ENCODE peak calls at places on chromosomes 6 and 20, in nine cellular contexts. N is glomerular endothelial cell, Z is ACHN, T is OCI-LY7, Y is ureter, S is fibroblast of the conjunctiva, E is NCI-H510A, B is foreskin fibroblast, P is prostate gland. O is an unnamed sample.

GRCh38 chr20:19252670-19253120 is 40.3 kb downstream of the SLC24A3 start:
- DNase-seq in Y (peak; percentile 50), N (no peak), E (no peak), B (peak; percentile 90), T (no peak), S (peak; percentile 54), Z (no peak), P (no peak), O (no peak)

GRCh38 chr6:142926494-142927273 is 18.3 kb downstream of the HIVEP2 start:
- DNase-seq in Y (peak; percentile 82), Z (peak; percentile 77), T (peak; percentile 84), S (peak; percentile 57), B (peak; percentile 93), N (no peak), P (peak; percentile 54), E (no peak), O (no peak)

GRCh38 chr6:144897441-144897921 is 612.3 kb downstream of the UTRN start:
- DNase-seq in N (peak; percentile 39), P (no peak), S (peak; percentile 28), Y (no peak), B (peak; percentile 96), Z (peak; percentile 56), E (no peak), T (no peak), O (no peak)

GRCh38 chr6:29653452-29654038 is 3.3 kb upstream of the MOG start:
- DNase-seq in T (peak; percentile 82), S (peak; percentile 63), E (peak; percentile 38), Y (no peak), P (peak; percentile 50), N (peak; percentile 36), B (peak; percentile 85), Z (peak; percentile 57), O (peak; percentile 66)

GRCh38 chr6:166244353-166245045 is 63.7 kb downstream of the PRR18 start:
- DNase-seq in T (no peak), P (no peak), Y (no peak), B (no peak), N (no peak), S (no peak), E (no peak), Z (no peak), O (no peak)

GRCh38 chr6:139474145-139475108 is 100.0 kb upstream of the CITED2 start:
- DNase-seq in N (no peak), B (peak; percentile 42), S (peak; percentile 24), T (no peak), Z (peak; percentile 16), E (no peak), Y (no peak), P (no peak), O (peak; percentile 7)

GRCh38 chr20:58891076-58891685 is 38.7 kb downstream of the GNAS start:
- DNase-seq in Z (peak; percentile 60), E (peak; percentile 65), B (peak; percentile 87), N (no peak), P (peak; percentile 74), Y (peak; percentile 81), S (peak; percentile 47), T (peak; percentile 72), O (no peak)

GRCh38 chr20:32465092-32465900 is 107.2 kb downstream of the ASXL1 start:
- DNase-seq in E (no peak), Y (peak; percentile 89), N (peak; percentile 77), S (peak; percentile 21), B (peak; percentile 88), P (no peak), Z (no peak), T (no peak), O (no peak)

GRCh38 chr20:55252525-55252924 is 752.8 kb downstream of the CBLN4 start:
- DNase-seq in S (no peak), B (no peak), Y (no peak), P (no peak), Z (no peak), T (no peak), N (no peak), E (no peak), O (no peak)

GRCh38 chr20:1964659-1965405 is 29.0 kb downstream of the PDYN start:
- DNase-seq in B (peak; percentile 30), S (no peak), Z (no peak), N (no peak), Y (no peak), P (no peak), E (no peak), T (no peak), O (no peak)

GRCh38 chr6:21753571-21754108 is 160.1 kb downstream of the SOX4 start:
- DNase-seq in Z (no peak), P (no peak), Y (no peak), E (no peak), B (peak; percentile 52), N (no peak), T (no peak), S (no peak), O (no peak)

GRCh38 chr20:47351643-47352331 is 4.7 kb downstream of the ZMYND8 start:
- DNase-seq in E (no peak), P (no peak), Y (no peak), Z (peak; percentile 39), N (no peak), T (peak; percentile 64), S (no peak), B (no peak), O (no peak)

GRCh38 chr6:33590531-33591198 is 10.6 kb upstream of the BAK1 start:
- DNase-seq in Z (peak; percentile 78), S (no peak), B (peak; percentile 94), P (no peak), Y (no peak), E (no peak), T (peak; percentile 52), N (no peak), O (no peak)

GRCh38 chr20:3471397-3472021 is 691 bp downstream of the ATRN start:
- DNase-seq in Z (no peak), Y (no peak), T (no peak), P (no peak), B (no peak), N (no peak), E (no peak), S (no peak), O (no peak)

GRCh38 chr6:152185158-152185574 is 377.7 kb downstream of the ESR1 start:
- DNase-seq in T (peak; percentile 61), B (no peak), N (no peak), S (no peak), P (no peak), Z (no peak), E (no peak), Y (no peak), O (no peak)

GRCh38 chr20:32263398-32263954 is 14.0 kb upstream of the KIF3B start:
- DNase-seq in N (no peak), T (no peak), S (no peak), B (no peak), E (no peak), Z (no peak), Y (no peak), P (no peak), O (no peak)

GRCh38 chr6:26022166-26022510 is 59.5 kb downstream of the TRIM38 start:
- DNase-seq in Z (peak; percentile 86), N (no peak), P (peak; percentile 50), E (peak; percentile 43), Y (peak; percentile 72), T (peak; percentile 88), S (peak; percentile 78), B (peak; percentile 91), O (peak; percentile 74)

GRCh38 chr20:62702886-62703852 is 5.5 kb upstream of the NTSR1 start:
- DNase-seq in T (no peak), E (no peak), Z (peak; percentile 83), Y (no peak), N (peak; percentile 85), B (peak; percentile 97), S (peak; percentile 77), P (no peak), O (peak; percentile 81)

GRCh38 chr6:139990865-139991264 is 616.4 kb upstream of the CITED2 start:
- DNase-seq in S (no peak), Y (no peak), E (no peak), P (no peak), T (no peak), Z (no peak), B (no peak), N (no peak), O (no peak)

GRCh38 chr6:100880149-100880900 is 804 bp downstream of the ASCC3 start:
- DNase-seq in E (no peak), Z (peak; percentile 6), S (no peak), N (no peak), T (no peak), P (peak; percentile 54), Y (no peak), B (peak; percentile 61), O (no peak)

GRCh38 chr6:138454976-138455706 is 44.2 kb downstream of the NHSL1 start:
- DNase-seq in B (peak; percentile 31), E (no peak), S (no peak), P (peak; percentile 52), Z (no peak), N (no peak), Y (no peak), T (no peak), O (no peak)

GRCh38 chr6:50030777-50031562 is 9.2 kb upstream of the DEFB110 start:
- DNase-seq in S (no peak), T (no peak), E (peak; percentile 23), N (no peak), P (no peak), Z (peak; percentile 5), Y (no peak), B (no peak), O (peak; percentile 84)

GRCh38 chr6:27837636-27838512 is 74.3 kb downstream of the OR2B2 start:
- DNase-seq in T (peak; percentile 99), Y (peak; percentile 86), P (peak; percentile 91), B (peak; percentile 98), S (peak; percentile 99), N (peak; percentile 100), Z (peak; percentile 98), E (peak; percentile 94), O (peak; percentile 98)

GRCh38 chr20:6045566-6045965 is 8.3 kb downstream of the LRRN4 start:
- DNase-seq in Z (no peak), P (no peak), T (no peak), E (no peak), N (no peak), B (no peak), S (no peak), Y (no peak), O (no peak)

GRCh38 chr6:35496036-35496850 is 636 bp downstream of the TEAD3 start:
- DNase-seq in N (no peak), T (no peak), Y (peak; percentile 76), B (peak; percentile 75), S (no peak), Z (peak; percentile 38), E (no peak), P (no peak), O (no peak)

GRCh38 chr6:46484081-46484820 is 7.0 kb downstream of the RCAN2 start:
- DNase-seq in E (no peak), T (no peak), N (no peak), P (no peak), Y (no peak), S (no peak), Z (no peak), B (no peak), O (no peak)

GRCh38 chr20:3235661-3236324 is 3.2 kb downstream of the SLC4A11 start:
- DNase-seq in N (no peak), Y (no peak), E (no peak), P (no peak), T (no peak), S (no peak), Z (peak; percentile 57), B (peak; percentile 55), O (peak; percentile 28)

GRCh38 chr6:1872649-1873131 is 263.0 kb downstream of the FOXC1 start:
- DNase-seq in S (peak; percentile 3), P (no peak), B (peak; percentile 79), E (peak; percentile 19), Y (no peak), T (no peak), Z (no peak), N (no peak), O (peak; percentile 29)

GRCh38 chr20:1922786-1923185 is 27.6 kb downstream of the SIRPA start:
- DNase-seq in Y (no peak), P (no peak), N (no peak), Z (no peak), B (no peak), E (no peak), S (no peak), T (no peak), O (no peak)

GRCh38 chr20:15895560-15896084 is 677.6 kb downstream of the KIF16B start:
- DNase-seq in T (no peak), N (no peak), E (no peak), S (no peak), B (no peak), Y (no peak), Z (no peak), P (no peak), O (no peak)

GRCh38 chr6:25601797-25602679 is 50.0 kb upstream of the SCGN start:
- DNase-seq in B (peak; percentile 76), N (peak; percentile 27), E (peak; percentile 20), T (peak; percentile 71), Y (no peak), S (peak; percentile 54), P (no peak), Z (peak; percentile 53), O (peak; percentile 39)